ENCODE peak calls at places on chromosomes 16 and 17, in eight cellular contexts. One of them, this sample, is unnamed.

GRCh38 chr17:11122908-11123307 is 118.1 kb upstream of the SHISA6 start:
- DNase-seq in body of pancreas: no peak
- DNase-seq in AG04450: no peak
- DNase-seq in astrocyte of the cerebellum: no peak
- DNase-seq in astrocyte of the spinal cord: no peak
- DNase-seq in heart left ventricle: peak
- DNase-seq in SK-N-SH: no peak
- DNase-seq in RWPE1: no peak
- DNase-seq in this sample: no peak

GRCh38 chr17:75785016-75785769 is 587 bp downstream of the UNK start:
- DNase-seq in heart left ventricle: peak
- DNase-seq in AG04450: peak
- DNase-seq in astrocyte of the cerebellum: peak
- DNase-seq in astrocyte of the spinal cord: peak
- DNase-seq in body of pancreas: peak
- DNase-seq in RWPE1: peak
- DNase-seq in SK-N-SH: peak
- DNase-seq in this sample: no peak

GRCh38 chr16:2817496-2818277 is 650 bp downstream of the PRSS21 start:
- DNase-seq in heart left ventricle: no peak
- DNase-seq in SK-N-SH: no peak
- DNase-seq in astrocyte of the cerebellum: no peak
- DNase-seq in RWPE1: no peak
- DNase-seq in AG04450: no peak
- DNase-seq in astrocyte of the spinal cord: no peak
- DNase-seq in body of pancreas: no peak
- DNase-seq in this sample: no peak

GRCh38 chr16:62298567-62298966 is 262.3 kb upstream of the CDH8 start:
- DNase-seq in body of pancreas: no peak
- DNase-seq in astrocyte of the cerebellum: no peak
- DNase-seq in heart left ventricle: no peak
- DNase-seq in RWPE1: no peak
- DNase-seq in astrocyte of the spinal cord: no peak
- DNase-seq in SK-N-SH: peak
- DNase-seq in AG04450: no peak
- DNase-seq in this sample: no peak

GRCh38 chr17:74010903-74011302 is 192.6 kb upstream of the RPL38 start:
- DNase-seq in SK-N-SH: no peak
- DNase-seq in body of pancreas: no peak
- DNase-seq in astrocyte of the spinal cord: no peak
- DNase-seq in RWPE1: no peak
- DNase-seq in heart left ventricle: no peak
- DNase-seq in AG04450: no peak
- DNase-seq in astrocyte of the cerebellum: no peak
- DNase-seq in this sample: no peak

GRCh38 chr17:61635913-61636432 is 45.0 kb upstream of the NACA2 start:
- DNase-seq in astrocyte of the spinal cord: peak
- DNase-seq in RWPE1: peak
- DNase-seq in astrocyte of the cerebellum: peak
- DNase-seq in AG04450: peak
- DNase-seq in heart left ventricle: no peak
- DNase-seq in SK-N-SH: peak
- DNase-seq in body of pancreas: peak
- DNase-seq in this sample: no peak

GRCh38 chr16:11182381-11182780 is 73.6 kb downstream of the SOCS1 start:
- DNase-seq in body of pancreas: no peak
- DNase-seq in AG04450: no peak
- DNase-seq in RWPE1: no peak
- DNase-seq in heart left ventricle: no peak
- DNase-seq in SK-N-SH: no peak
- DNase-seq in astrocyte of the cerebellum: no peak
- DNase-seq in astrocyte of the spinal cord: no peak
- DNase-seq in this sample: no peak

GRCh38 chr17:60745544-60745943 is 67.9 kb downstream of the BCAS3 start:
- DNase-seq in RWPE1: no peak
- DNase-seq in astrocyte of the cerebellum: no peak
- DNase-seq in heart left ventricle: no peak
- DNase-seq in astrocyte of the spinal cord: no peak
- DNase-seq in AG04450: no peak
- DNase-seq in SK-N-SH: no peak
- DNase-seq in body of pancreas: no peak
- DNase-seq in this sample: no peak

GRCh38 chr17:61235821-61236197 is 163.8 kb upstream of the TBX2 start:
- DNase-seq in RWPE1: no peak
- DNase-seq in astrocyte of the cerebellum: no peak
- DNase-seq in body of pancreas: no peak
- DNase-seq in astrocyte of the spinal cord: peak
- DNase-seq in SK-N-SH: no peak
- DNase-seq in heart left ventricle: no peak
- DNase-seq in AG04450: no peak
- DNase-seq in this sample: no peak

GRCh38 chr17:38730526-38731379 is 612 bp downstream of the CISD3 start:
- DNase-seq in astrocyte of the cerebellum: no peak
- DNase-seq in SK-N-SH: peak
- DNase-seq in AG04450: no peak
- DNase-seq in RWPE1: no peak
- DNase-seq in astrocyte of the spinal cord: peak
- DNase-seq in heart left ventricle: peak
- DNase-seq in body of pancreas: peak
- DNase-seq in this sample: no peak

GRCh38 chr17:58039975-58040374 is 32.9 kb upstream of the SRSF1 start:
- DNase-seq in RWPE1: peak
- DNase-seq in astrocyte of the spinal cord: no peak
- DNase-seq in SK-N-SH: no peak
- DNase-seq in astrocyte of the cerebellum: no peak
- DNase-seq in AG04450: no peak
- DNase-seq in heart left ventricle: no peak
- DNase-seq in body of pancreas: no peak
- DNase-seq in this sample: no peak

GRCh38 chr17:56786989-56787482 is 46.7 kb downstream of the C17orf67 start:
- DNase-seq in astrocyte of the cerebellum: peak
- DNase-seq in RWPE1: peak
- DNase-seq in body of pancreas: no peak
- DNase-seq in heart left ventricle: no peak
- DNase-seq in SK-N-SH: no peak
- DNase-seq in AG04450: peak
- DNase-seq in astrocyte of the spinal cord: peak
- DNase-seq in this sample: peak

GRCh38 chr16:56814537-56815432 is 50.2 kb upstream of the SLC12A3 start:
- DNase-seq in SK-N-SH: no peak
- DNase-seq in astrocyte of the spinal cord: no peak
- DNase-seq in body of pancreas: no peak
- DNase-seq in astrocyte of the cerebellum: no peak
- DNase-seq in RWPE1: no peak
- DNase-seq in heart left ventricle: no peak
- DNase-seq in AG04450: no peak
- DNase-seq in this sample: no peak

GRCh38 chr17:41060052-41060604 is at the start of gene KRTAP2-3:
- DNase-seq in heart left ventricle: no peak
- DNase-seq in body of pancreas: no peak
- DNase-seq in SK-N-SH: no peak
- DNase-seq in RWPE1: peak
- DNase-seq in astrocyte of the spinal cord: peak
- DNase-seq in AG04450: peak
- DNase-seq in astrocyte of the cerebellum: peak
- DNase-seq in this sample: peak

GRCh38 chr16:75382611-75383010 is 50.7 kb downstream of the CFDP1 start:
- DNase-seq in astrocyte of the cerebellum: no peak
- DNase-seq in AG04450: no peak
- DNase-seq in heart left ventricle: no peak
- DNase-seq in body of pancreas: no peak
- DNase-seq in SK-N-SH: no peak
- DNase-seq in astrocyte of the spinal cord: no peak
- DNase-seq in RWPE1: peak
- DNase-seq in this sample: no peak
- TF ChIP-seq CTCF in astrocyte of the cerebellum: no peak
- TF ChIP-seq CTCF in AG04450: no peak
- TF ChIP-seq CTCF in heart left ventricle: no peak
- TF ChIP-seq CTCF in body of pancreas: no peak
- TF ChIP-seq CTCF in SK-N-SH: no peak
- TF ChIP-seq CTCF in astrocyte of the spinal cord: no peak
- TF ChIP-seq CTCF in RWPE1: no peak
- TF ChIP-seq CTCF in this sample: no peak

GRCh38 chr17:77811521-77811920 is 147.0 kb upstream of the TNRC6C start:
- DNase-seq in astrocyte of the cerebellum: no peak
- DNase-seq in astrocyte of the spinal cord: peak
- DNase-seq in heart left ventricle: no peak
- DNase-seq in SK-N-SH: no peak
- DNase-seq in body of pancreas: no peak
- DNase-seq in RWPE1: no peak
- DNase-seq in AG04450: no peak
- DNase-seq in this sample: no peak

GRCh38 chr17:77814091-77814772 is 144.3 kb upstream of the TNRC6C start:
- DNase-seq in AG04450: no peak
- DNase-seq in body of pancreas: no peak
- DNase-seq in RWPE1: no peak
- DNase-seq in astrocyte of the cerebellum: no peak
- DNase-seq in SK-N-SH: no peak
- DNase-seq in astrocyte of the spinal cord: no peak
- DNase-seq in heart left ventricle: no peak
- DNase-seq in this sample: no peak

GRCh38 chr17:77817953-77818352 is 140.6 kb upstream of the TNRC6C start:
- DNase-seq in RWPE1: no peak
- DNase-seq in SK-N-SH: no peak
- DNase-seq in heart left ventricle: no peak
- DNase-seq in body of pancreas: no peak
- DNase-seq in astrocyte of the spinal cord: peak
- DNase-seq in AG04450: no peak
- DNase-seq in astrocyte of the cerebellum: peak
- DNase-seq in this sample: no peak

GRCh38 chr17:77819497-77819896 is 139.0 kb upstream of the TNRC6C start:
- DNase-seq in RWPE1: no peak
- DNase-seq in astrocyte of the spinal cord: no peak
- DNase-seq in SK-N-SH: no peak
- DNase-seq in heart left ventricle: no peak
- DNase-seq in body of pancreas: no peak
- DNase-seq in astrocyte of the cerebellum: no peak
- DNase-seq in AG04450: no peak
- DNase-seq in this sample: no peak

DNA sequence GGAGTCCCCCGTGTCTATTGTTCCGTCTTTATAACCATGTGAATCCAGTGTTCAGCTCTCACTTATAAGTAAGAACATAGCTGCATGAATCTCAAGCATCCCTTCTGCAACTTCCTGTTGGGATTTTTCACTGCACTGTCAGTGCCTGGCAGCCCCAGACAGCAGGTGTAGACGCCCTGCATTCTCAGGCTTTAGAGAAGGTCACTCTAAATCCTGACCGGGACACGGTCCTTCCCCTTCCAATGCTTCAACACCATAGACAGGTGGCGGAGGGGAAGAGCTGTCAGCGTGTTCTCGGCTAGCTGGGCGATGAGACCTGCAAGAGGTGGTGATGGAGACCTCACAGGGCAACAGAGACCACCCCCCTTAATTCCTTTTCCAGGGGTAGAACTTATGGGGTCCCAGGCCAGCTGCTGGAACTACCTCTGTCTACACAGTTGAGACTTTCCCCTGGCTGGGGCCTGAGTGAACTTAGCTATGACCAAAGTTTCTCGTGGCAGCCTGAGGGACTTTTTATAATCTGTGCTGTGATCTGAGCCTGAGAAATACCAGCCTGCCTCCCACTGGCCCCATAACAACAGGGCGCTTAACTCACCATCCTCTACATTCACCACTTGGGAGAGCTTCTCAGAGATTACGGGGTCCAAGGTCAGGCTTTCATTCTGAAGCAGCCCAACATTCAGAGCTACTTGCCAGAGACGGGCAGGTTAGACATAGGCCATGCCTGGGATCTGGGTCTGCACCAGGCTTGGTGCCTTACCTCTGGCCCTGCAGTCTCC is 143.2 kb upstream of the TNRC6C start:
- DNase-seq in astrocyte of the spinal cord: no peak
- DNase-seq in heart left ventricle: no peak
- DNase-seq in SK-N-SH: peak
- DNase-seq in astrocyte of the cerebellum: no peak
- DNase-seq in AG04450: no peak
- DNase-seq in body of pancreas: no peak
- DNase-seq in RWPE1: no peak
- DNase-seq in this sample: no peak
- TF ChIP-seq CTCF in astrocyte of the spinal cord: no peak
- TF ChIP-seq CTCF in heart left ventricle: no peak
- TF ChIP-seq CTCF in SK-N-SH: no peak
- TF ChIP-seq CTCF in astrocyte of the cerebellum: no peak
- TF ChIP-seq CTCF in AG04450: no peak
- TF ChIP-seq CTCF in body of pancreas: no peak
- TF ChIP-seq CTCF in RWPE1: no peak
- TF ChIP-seq CTCF in this sample: no peak

DNA sequence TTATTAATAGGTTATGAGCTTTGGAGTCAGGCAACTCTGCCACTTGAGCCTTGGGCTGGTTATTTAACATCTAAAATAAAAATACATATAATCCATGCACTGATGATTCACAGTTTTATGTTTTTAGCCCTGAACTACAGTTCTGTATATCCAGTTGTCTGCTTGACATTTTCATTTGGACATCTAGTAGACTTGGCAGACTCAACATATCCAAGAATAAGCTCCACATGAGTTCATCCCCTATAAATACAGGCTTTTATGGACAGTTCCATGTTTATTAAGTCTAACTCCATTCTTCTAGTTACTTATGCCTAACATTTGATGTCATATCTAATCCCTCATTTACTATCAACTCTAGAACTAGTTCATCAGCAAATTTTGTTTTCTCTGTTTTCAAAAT is 174.2 kb downstream of the KIF2B start:
- DNase-seq in body of pancreas: no peak
- DNase-seq in heart left ventricle: no peak
- DNase-seq in astrocyte of the cerebellum: no peak
- DNase-seq in astrocyte of the spinal cord: no peak
- DNase-seq in RWPE1: no peak
- DNase-seq in AG04450: no peak
- DNase-seq in SK-N-SH: no peak
- DNase-seq in this sample: no peak
- TF ChIP-seq CTCF in body of pancreas: no peak
- TF ChIP-seq CTCF in heart left ventricle: no peak
- TF ChIP-seq CTCF in astrocyte of the cerebellum: no peak
- TF ChIP-seq CTCF in astrocyte of the spinal cord: no peak
- TF ChIP-seq CTCF in RWPE1: no peak
- TF ChIP-seq CTCF in AG04450: no peak
- TF ChIP-seq CTCF in SK-N-SH: no peak
- TF ChIP-seq CTCF in this sample: no peak

DNA sequence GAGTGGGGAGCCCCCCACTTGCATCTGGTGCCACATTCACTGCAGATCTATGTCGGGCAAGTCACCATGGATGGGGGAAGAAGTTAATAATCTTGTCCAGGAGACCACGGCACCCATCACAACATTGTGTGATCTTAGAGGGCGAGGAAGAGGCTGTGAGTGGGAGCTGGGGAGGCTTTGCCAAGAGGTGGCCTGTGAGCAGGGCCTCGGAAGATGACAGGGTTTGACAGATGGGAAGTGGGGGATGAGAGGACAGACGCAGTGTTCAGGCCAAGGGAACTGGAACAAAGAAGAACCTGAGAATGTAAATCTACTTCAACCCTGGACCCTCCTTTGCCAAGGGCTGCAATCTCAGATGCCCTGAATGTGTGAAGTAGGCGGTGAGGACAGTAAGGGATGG is 12.4 kb downstream of the ACE start:
- DNase-seq in AG04450: no peak
- DNase-seq in RWPE1: no peak
- DNase-seq in astrocyte of the cerebellum: no peak
- DNase-seq in heart left ventricle: no peak
- DNase-seq in SK-N-SH: no peak
- DNase-seq in astrocyte of the spinal cord: no peak
- DNase-seq in body of pancreas: no peak
- DNase-seq in this sample: no peak
- TF ChIP-seq CTCF in AG04450: no peak
- TF ChIP-seq CTCF in RWPE1: no peak
- TF ChIP-seq CTCF in astrocyte of the cerebellum: no peak
- TF ChIP-seq CTCF in heart left ventricle: no peak
- TF ChIP-seq CTCF in SK-N-SH: no peak
- TF ChIP-seq CTCF in astrocyte of the spinal cord: no peak
- TF ChIP-seq CTCF in body of pancreas: no peak
- TF ChIP-seq CTCF in this sample: no peak

GRCh38 chr16:53745753-53746258 is 41.9 kb downstream of the FTO start:
- DNase-seq in astrocyte of the spinal cord: peak
- DNase-seq in SK-N-SH: no peak
- DNase-seq in RWPE1: peak
- DNase-seq in body of pancreas: no peak
- DNase-seq in astrocyte of the cerebellum: no peak
- DNase-seq in heart left ventricle: no peak
- DNase-seq in AG04450: no peak
- DNase-seq in this sample: no peak
- TF ChIP-seq CTCF in astrocyte of the spinal cord: peak
- TF ChIP-seq CTCF in SK-N-SH: peak
- TF ChIP-seq CTCF in RWPE1: no peak
- TF ChIP-seq CTCF in body of pancreas: no peak
- TF ChIP-seq CTCF in astrocyte of the cerebellum: no peak
- TF ChIP-seq CTCF in heart left ventricle: no peak
- TF ChIP-seq CTCF in AG04450: peak
- TF ChIP-seq CTCF in this sample: peak